ENCODE peak calls at places on chromosomes 12 and 14, in four cellular contexts. F is AG04450, H is nephron progenitor cell, O is endothelial cell. W is an unnamed sample.

GRCh38 chr12:92278378-92278828 is 132.8 kb upstream of the BTG1 start:
- DNase-seq in F (no peak), H (no peak), O (no peak), W (no peak)

GRCh38 chr14:38623661-38624060 is 367.8 kb upstream of the CLEC14A start:
- DNase-seq in F (no peak), H (no peak), O (no peak), W (no peak)

GRCh38 chr12:16027012-16027411 is 115.9 kb downstream of the DERA start:
- DNase-seq in F (no peak), H (no peak), O (no peak), W (no peak)

GRCh38 chr14:68359862-68360552 is 432.9 kb downstream of the ZFP36L1 start:
- DNase-seq in F (no peak), H (no peak), O (no peak), W (no peak)

GRCh38 chr14:53547593-53547992 is 394.5 kb upstream of the DDHD1 start:
- DNase-seq in F (no peak), H (no peak), O (no peak), W (no peak)

GRCh38 chr14:101507306-101508150 is 53.8 kb upstream of the DIO3 start:
- DNase-seq in F (no peak), H (no peak), O (no peak), W (no peak)

GRCh38 chr14:96173646-96174475 is 30.8 kb upstream of the BDKRB2 start:
- DNase-seq in F (no peak), H (no peak), O (no peak), W (no peak)

GRCh38 chr12:29023436-29024076 is 125.5 kb upstream of the FAR2 start:
- DNase-seq in F (no peak), H (no peak), O (no peak), W (no peak)

GRCh38 chr14:73713206-73713803 is 879 bp downstream of the PNMA1 start:
- DNase-seq in F (no peak), H (no peak), O (no peak), W (no peak)

GRCh38 chr12:113697646-113698504 is 226.2 kb upstream of the LHX5 start:
- DNase-seq in F (no peak), H (no peak), O (no peak), W (no peak)
- TF ChIP-seq CTCF in F (no peak), H (no peak), O (no peak), W (no peak)

GRCh38 chr14:81231540-81231939 is 10.8 kb upstream of the GTF2A1 start:
- DNase-seq in F (no peak), H (no peak), O (no peak), W (no peak)
- TF ChIP-seq CTCF in F (no peak), H (no peak), O (no peak), W (peak)

GRCh38 chr14:81170829-81171195 is 49.9 kb downstream of the GTF2A1 start:
- DNase-seq in F (no peak), H (no peak), O (no peak), W (no peak)
- TF ChIP-seq CTCF in F (no peak), H (no peak), O (peak), W (no peak)

DNA sequence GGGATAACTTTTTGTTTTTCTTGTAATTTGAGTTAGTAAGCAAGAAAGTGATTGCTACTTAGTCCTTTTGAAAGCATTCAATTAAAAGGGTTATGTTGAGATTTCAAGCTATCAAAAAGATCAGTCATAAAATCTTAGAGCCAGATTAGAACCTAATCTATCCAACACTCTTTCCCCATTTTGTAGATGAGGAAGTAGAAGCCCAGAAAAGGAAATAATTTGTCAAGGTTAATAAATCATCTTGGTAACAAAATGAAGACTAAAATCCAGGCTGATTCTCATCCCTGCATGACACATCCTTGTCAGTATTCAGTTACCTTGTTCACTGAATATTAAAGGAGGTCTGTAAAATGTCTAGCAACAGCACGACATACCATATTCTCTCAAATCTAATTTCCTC is 26.5 kb downstream of the PPP1R13B start:
- DNase-seq in F (no peak), H (no peak), O (no peak), W (no peak)
- TF ChIP-seq CTCF in F (no peak), H (no peak), O (no peak), W (no peak)

DNA sequence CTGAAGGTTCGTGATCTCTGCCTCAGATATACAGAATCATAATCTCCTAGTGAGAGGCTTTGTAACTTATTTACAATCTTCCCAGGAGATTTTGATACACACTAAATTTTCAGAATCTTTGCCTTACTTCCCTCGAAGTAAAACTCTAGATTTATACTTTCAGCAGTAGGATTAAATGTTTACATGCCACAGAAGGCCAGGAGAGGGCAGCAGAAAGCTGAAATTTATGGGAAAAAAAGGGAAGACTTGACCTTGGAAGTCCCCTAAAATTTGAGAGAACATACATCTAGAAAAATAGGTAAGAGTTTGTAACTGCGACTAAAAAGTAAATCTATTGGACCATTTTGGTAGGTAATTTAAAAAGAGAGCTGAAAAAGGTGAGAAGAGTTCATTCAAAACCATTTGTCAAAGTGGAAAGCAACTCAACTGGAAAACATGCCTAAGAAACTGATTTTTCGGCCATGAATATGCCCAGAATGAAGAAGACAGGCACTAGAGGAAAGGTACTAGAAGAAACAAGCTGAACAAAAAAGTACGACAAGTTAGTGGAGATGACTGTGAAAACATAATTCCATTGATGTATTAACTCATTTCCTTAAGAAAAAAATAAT is 242.0 kb upstream of the MDGA2 start:
- DNase-seq in F (no peak), H (peak), O (peak), W (peak)
- TF ChIP-seq CTCF in F (peak), H (peak), O (peak), W (peak)

DNA sequence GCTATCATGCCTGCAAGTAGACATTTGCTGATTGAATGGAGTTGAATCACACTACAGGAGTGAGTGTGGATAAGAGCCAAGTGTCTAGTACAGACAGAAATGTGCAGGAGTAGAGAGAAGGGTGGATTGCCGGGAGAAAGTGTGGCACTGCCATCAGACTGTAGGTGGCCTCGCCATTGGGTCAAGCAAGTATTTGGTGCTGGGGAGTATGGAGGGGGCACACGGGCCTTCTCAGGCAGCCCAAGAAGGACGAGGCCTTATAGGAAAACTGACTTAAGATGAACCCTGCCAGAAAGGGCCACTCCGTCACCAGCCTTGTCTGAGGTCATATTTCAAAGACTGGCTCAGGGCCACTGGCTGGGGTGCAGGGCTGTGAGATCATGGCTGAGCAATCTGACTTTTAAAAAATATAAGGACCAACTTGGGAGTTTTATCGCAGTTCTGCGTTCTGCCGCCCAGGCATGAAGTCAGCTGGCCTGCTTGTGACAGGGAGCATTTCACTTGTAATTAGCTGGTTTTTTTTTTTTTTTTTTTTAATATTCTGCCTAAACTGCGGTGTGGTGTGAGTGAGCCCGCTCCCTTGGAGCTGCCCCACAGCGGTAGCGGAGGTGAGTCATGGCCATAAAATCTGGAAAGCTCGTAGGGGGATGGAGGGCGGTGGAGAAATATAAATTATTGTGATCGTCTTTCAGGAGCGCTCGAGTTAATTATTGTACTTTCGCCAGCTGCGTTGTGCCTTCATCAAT is 231.7 kb downstream of the C12orf75 start:
- DNase-seq in F (peak), H (peak), O (no peak), W (no peak)
- TF ChIP-seq CTCF in F (no peak), H (no peak), O (no peak), W (no peak)

W was measured in progenitor cell of endocrine pancreas.